ENCODE peak calls at places on chromosomes 16 and 17, in five cellular contexts. H is trophoblast cell, E is neuronal stem cell, Q is mesenchymal stem cell, D is H1. W is an unnamed sample.

GRCh38 chr16:938136-938535 is 32.6 kb downstream of the LMF1 start:
- DNase-seq in E (no peak), H (no peak), D (no peak), Q (no peak), W (no peak)

GRCh38 chr16:67027046-67027445 is 1.9 kb upstream of the CBFB start:
- DNase-seq in E (no peak), D (no peak), Q (no peak), H (no peak), W (no peak)

GRCh38 chr17:21106316-21106715 is 20.4 kb upstream of the DHRS7B start:
- DNase-seq in Q (no peak), H (no peak), D (no peak), E (no peak), W (no peak)

GRCh38 chr16:70573451-70574121 is 50.0 kb downstream of the SF3B3 start:
- DNase-seq in H (peak; percentile 10), D (no peak), Q (peak; percentile 93), E (no peak), W (no peak)

GRCh38 chr16:49832177-49832576 is 23.7 kb downstream of the ZNF423 start:
- DNase-seq in D (no peak), H (no peak), Q (no peak), E (no peak), W (no peak)

GRCh38 chr16:24953721-24954120 is 61.4 kb downstream of the ARHGAP17 start:
- DNase-seq in H (no peak), Q (no peak), D (no peak), E (no peak), W (no peak)

GRCh38 chr17:14756469-14756868 is 455.6 kb downstream of the HS3ST3B1 start:
- DNase-seq in H (no peak), D (no peak), E (no peak), Q (no peak), W (no peak)

GRCh38 chr17:55463600-55463999 is 42.0 kb upstream of the MMD start:
- DNase-seq in Q (no peak), D (no peak), H (no peak), E (no peak), W (no peak)

GRCh38 chr16:27256861-27257260 is 11.7 kb downstream of the NSMCE1 start:
- DNase-seq in H (no peak), E (no peak), Q (no peak), D (no peak), W (no peak)

GRCh38 chr16:88194397-88195020 is 188.2 kb upstream of the ZNF469 start:
- DNase-seq in E (no peak), Q (no peak), D (no peak), H (no peak), W (no peak)

GRCh38 chr16:76681296-76681695 is 404.1 kb downstream of the CNTNAP4 start:
- DNase-seq in H (no peak), E (no peak), Q (no peak), D (no peak), W (no peak)

GRCh38 chr16:55706739-55707487 is 51.1 kb downstream of the SLC6A2 start:
- DNase-seq in E (no peak), D (no peak), H (peak; percentile 15), Q (no peak), W (no peak)

GRCh38 chr17:59418732-59419166 is 87.3 kb downstream of the YPEL2 start:
- DNase-seq in Q (no peak), E (no peak), H (peak; percentile 91), D (no peak), W (no peak)

GRCh38 chr17:3665834-3666233 is 2.5 kb downstream of the TAX1BP3 start:
- DNase-seq in Q (no peak), E (no peak), H (no peak), D (no peak), W (no peak)

GRCh38 chr17:36198831-36199465 is 2.4 kb upstream of the CCL3L1 start:
- DNase-seq in H (peak; percentile 48), E (no peak), D (no peak), Q (no peak), W (no peak)

GRCh38 chr17:80909635-80910034 is 82.0 kb upstream of the CHMP6 start:
- DNase-seq in D (no peak), Q (no peak), E (no peak), H (no peak), W (no peak)

GRCh38 chr16:49281843-49282642 is 405 bp upstream of the CBLN1 start:
- DNase-seq in E (peak; percentile 98), D (peak; percentile 54), H (peak; percentile 38), Q (peak; percentile 26), W (peak; percentile 92)

GRCh38 chr16:20409398-20410152 is at the start of gene ACSM5:
- DNase-seq in E (no peak), Q (no peak), D (no peak), H (no peak), W (no peak)

GRCh38 chr16:85570213-85570734 is 42.8 kb upstream of the GSE1 start:
- DNase-seq in Q (no peak), E (no peak), D (no peak), H (peak; percentile 81), W (no peak)

GRCh38 chr17:66893382-66893781 is 58.5 kb downstream of the CACNG5 start:
- DNase-seq in H (no peak), D (no peak), Q (no peak), E (no peak), W (no peak)

GRCh38 chr17:66893863-66894262 is 58.9 kb downstream of the CACNG5 start:
- DNase-seq in H (no peak), D (no peak), Q (no peak), E (no peak), W (no peak)

GRCh38 chr17:66897141-66897540 is 62.2 kb downstream of the CACNG5 start:
- DNase-seq in Q (no peak), E (no peak), D (no peak), H (no peak), W (no peak)

GRCh38 chr17:66889480-66890230 is 54.7 kb downstream of the CACNG5 start:
- DNase-seq in H (no peak), Q (no peak), E (no peak), D (no peak), W (no peak)

DNA sequence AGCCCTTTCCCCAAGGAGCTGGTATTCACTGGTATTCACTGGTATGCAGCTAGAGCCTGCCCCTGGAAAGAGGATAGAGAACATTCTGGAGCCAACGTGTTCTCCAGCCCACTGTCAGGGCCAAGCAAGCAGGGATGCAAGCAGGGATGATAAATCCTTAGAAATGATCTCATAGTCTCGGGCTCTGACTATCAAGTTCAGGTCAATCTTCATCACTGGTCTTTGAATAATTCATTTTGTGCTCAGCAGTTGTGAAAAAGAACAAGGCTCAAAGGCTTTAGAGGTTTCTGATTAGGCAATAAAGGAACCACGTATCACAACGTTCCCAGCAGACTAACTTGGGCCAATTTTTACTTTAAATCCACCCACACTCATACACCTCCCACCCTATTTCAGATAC is 57.4 kb downstream of the CACNG5 start:
- DNase-seq in D (no peak), E (no peak), Q (no peak), H (no peak), W (no peak)
- H2BK12ac ChIP-seq in D (no peak overlapping the region), E (no peak overlapping the region), Q (no peak overlapping the region), H (no peak overlapping the region), W (no peak overlapping the region)

GRCh38 chr17:2042355-2042929 is 620 bp downstream of the OVCA2 start:
- DNase-seq in E (no peak), D (no peak), Q (peak; percentile 67), H (no peak), W (peak; percentile 62)

GRCh38 chr17:2044263-2044894 is 2.6 kb downstream of the OVCA2 start:
- DNase-seq in H (no peak), D (no peak), Q (no peak), E (no peak), W (no peak)

GRCh38 chr17:2041561-2042354 is at the start of gene OVCA2:
- DNase-seq in D (no peak), E (peak; percentile 96), Q (peak; percentile 95), H (peak; percentile 99), W (peak; percentile 98)

GRCh38 chr17:2040942-2041560 is 771 bp upstream of the OVCA2 start:
- DNase-seq in Q (no peak), E (no peak), H (no peak), D (no peak), W (no peak)

DNA sequence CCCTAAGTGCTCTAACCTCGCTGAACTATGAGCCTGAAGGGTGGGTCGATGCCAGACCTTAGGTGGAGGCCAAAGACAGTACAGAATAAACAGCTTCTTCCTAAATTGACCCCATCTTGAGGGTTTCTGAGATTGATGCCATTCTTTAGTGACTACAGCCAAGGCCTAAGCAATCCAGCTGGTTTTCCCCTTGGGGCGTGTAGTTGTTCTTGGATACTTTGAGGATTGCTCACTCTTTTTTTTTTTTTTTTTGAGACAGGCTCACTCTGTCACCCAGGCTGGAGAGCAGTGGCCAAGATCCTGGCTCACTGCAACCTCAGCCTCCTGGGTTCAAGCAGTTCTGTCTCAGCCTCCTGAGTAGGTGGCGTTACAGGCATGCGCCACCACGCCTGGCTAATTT is 2.0 kb downstream of the OVCA2 start:
- DNase-seq in H (peak; percentile 74), D (no peak), E (no peak), Q (peak; percentile 77), W (no peak)
- H3K27ac ChIP-seq in H (no peak overlapping the region), D (no peak overlapping the region), E (no peak overlapping the region), Q (no peak overlapping the region), W (no peak overlapping the region)

GRCh38 chr17:70808596-70808995 is 639.3 kb downstream of the KCNJ2 start:
- DNase-seq in E (no peak), D (no peak), Q (no peak), H (peak; percentile 16), W (peak; percentile 37)

DNA sequence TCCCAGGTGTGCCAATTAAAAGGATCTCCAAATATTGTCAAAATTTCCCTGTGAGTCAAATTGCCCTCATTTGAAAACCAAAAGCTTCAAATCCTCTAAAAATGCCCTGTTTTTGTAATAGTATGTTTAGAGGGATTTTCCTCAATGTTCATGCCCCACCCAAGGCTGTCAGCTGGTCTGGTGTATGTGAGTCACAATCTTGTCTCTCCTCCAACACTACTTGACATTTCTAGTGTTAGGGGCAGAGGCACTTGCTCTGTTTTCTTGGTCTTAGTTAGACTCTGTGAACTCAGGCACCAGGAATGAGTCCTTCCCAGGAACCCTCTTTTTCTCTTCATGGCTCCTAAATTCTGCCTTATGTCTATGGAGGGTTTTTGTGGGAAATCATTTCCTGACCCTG is 634.8 kb downstream of the KCNJ2 start:
- DNase-seq in D (no peak), H (no peak), E (no peak), Q (peak; percentile 55), W (no peak)
- H2BK12ac ChIP-seq in D (no peak overlapping the region), H (no peak overlapping the region), E (no peak overlapping the region), Q (no peak overlapping the region), W (no peak overlapping the region)

GRCh38 chr16:11360581-11360980 is 15.3 kb downstream of the RMI2 start:
- DNase-seq in D (no peak), Q (no peak), E (no peak), H (no peak), W (no peak)

GRCh38 chr16:11356573-11357331 is 11.5 kb downstream of the RMI2 start:
- DNase-seq in D (peak; percentile 36), E (peak; percentile 51), H (peak; percentile 79), Q (peak; percentile 74), W (peak; percentile 76)

GRCh38 chr16:11361043-11361442 is 15.8 kb downstream of the RMI2 start:
- DNase-seq in Q (no peak), H (no peak), D (no peak), E (no peak), W (no peak)

GRCh38 chr16:11359370-11359769 is 14.1 kb downstream of the RMI2 start:
- DNase-seq in E (no peak), Q (peak; percentile 76), H (peak; percentile 100), D (no peak), W (no peak)

DNA sequence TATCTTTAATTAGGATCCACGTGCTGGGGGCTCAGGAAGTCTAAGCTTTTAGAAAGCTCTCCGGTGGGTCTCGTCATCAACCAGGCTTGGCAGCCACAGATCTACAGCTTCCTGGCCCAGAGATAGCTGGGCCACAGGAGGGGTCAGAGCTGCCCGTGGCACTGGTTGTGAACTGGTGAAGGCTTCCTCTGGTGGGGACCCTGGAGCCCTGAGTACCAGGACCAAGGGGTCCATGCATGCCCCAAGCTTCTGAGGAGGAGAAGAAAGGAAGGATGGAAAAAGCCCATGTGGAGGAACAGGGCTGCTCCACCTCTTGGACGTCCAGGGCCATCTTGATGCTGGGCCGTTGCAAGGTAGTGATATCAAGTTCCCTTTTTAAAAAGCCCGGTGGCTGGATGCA is 13.3 kb downstream of the RMI2 start:
- DNase-seq in Q (no peak), D (no peak), H (no peak), E (no peak), W (no peak)
- H3K27ac ChIP-seq in Q (peak overlapping the region; percentile 43), D (no peak overlapping the region), H (peak overlapping the region; percentile 8), E (no peak overlapping the region), W (no peak overlapping the region)

W was measured in H9.